ENCODE peak calls at places on chromosomes 6 and 20, in seven cellular contexts. One of them, this sample, is unnamed. For H3K27me3, the result is how much of the 10 kb centered on the place peaks cover.

GRCh38 chr6:5025911-5026819 is 22.3 kb upstream of the RPP40 start:
- DNase-seq in ascending aorta: no peak
- DNase-seq in thyroid gland: peak
- DNase-seq in lower lobe of right lung: peak
- DNase-seq in gastrocnemius medialis: peak
- DNase-seq in stomach: peak
- DNase-seq in fibroblast of lung: peak
- DNase-seq in this sample: peak

GRCh38 chr20:49832632-49833327 is 20.2 kb downstream of the SLC9A8 start:
- DNase-seq in ascending aorta: no peak
- DNase-seq in stomach: no peak
- DNase-seq in thyroid gland: no peak
- DNase-seq in lower lobe of right lung: no peak
- DNase-seq in fibroblast of lung: peak
- DNase-seq in gastrocnemius medialis: peak
- DNase-seq in this sample: no peak

GRCh38 chr20:15378151-15378550 is 1040.7 kb upstream of the FLRT3 start:
- DNase-seq in thyroid gland: no peak
- DNase-seq in gastrocnemius medialis: no peak
- DNase-seq in stomach: no peak
- DNase-seq in fibroblast of lung: no peak
- DNase-seq in ascending aorta: no peak
- DNase-seq in lower lobe of right lung: no peak
- DNase-seq in this sample: no peak

GRCh38 chr6:121823437-121823851 is 388.0 kb downstream of the GJA1 start:
- DNase-seq in gastrocnemius medialis: no peak
- DNase-seq in stomach: no peak
- DNase-seq in thyroid gland: no peak
- DNase-seq in ascending aorta: no peak
- DNase-seq in lower lobe of right lung: no peak
- DNase-seq in fibroblast of lung: peak
- DNase-seq in this sample: no peak

GRCh38 chr6:118685823-118686449 is 34.5 kb upstream of the CEP85L start:
- DNase-seq in fibroblast of lung: no peak
- DNase-seq in ascending aorta: no peak
- DNase-seq in gastrocnemius medialis: no peak
- DNase-seq in lower lobe of right lung: no peak
- DNase-seq in thyroid gland: no peak
- DNase-seq in stomach: no peak
- DNase-seq in this sample: no peak

GRCh38 chr6:128630213-128630612 is 109.8 kb upstream of the PTPRK start:
- DNase-seq in ascending aorta: no peak
- DNase-seq in lower lobe of right lung: no peak
- DNase-seq in gastrocnemius medialis: no peak
- DNase-seq in fibroblast of lung: no peak
- DNase-seq in stomach: peak
- DNase-seq in thyroid gland: no peak
- DNase-seq in this sample: peak

GRCh38 chr20:19412254-19412653 is 199.8 kb downstream of the SLC24A3 start:
- DNase-seq in lower lobe of right lung: no peak
- DNase-seq in ascending aorta: no peak
- DNase-seq in fibroblast of lung: no peak
- DNase-seq in stomach: no peak
- DNase-seq in gastrocnemius medialis: no peak
- DNase-seq in thyroid gland: no peak
- DNase-seq in this sample: no peak

GRCh38 chr6:99467509-99468106 is 42.5 kb upstream of the PNISR start:
- DNase-seq in stomach: no peak
- DNase-seq in gastrocnemius medialis: no peak
- DNase-seq in ascending aorta: no peak
- DNase-seq in fibroblast of lung: peak
- DNase-seq in thyroid gland: no peak
- DNase-seq in lower lobe of right lung: no peak
- DNase-seq in this sample: no peak

GRCh38 chr20:21643417-21643816 is 62.0 kb upstream of the PAX1 start:
- DNase-seq in thyroid gland: no peak
- DNase-seq in lower lobe of right lung: no peak
- DNase-seq in stomach: no peak
- DNase-seq in fibroblast of lung: no peak
- DNase-seq in ascending aorta: no peak
- DNase-seq in gastrocnemius medialis: no peak
- DNase-seq in this sample: no peak

GRCh38 chr6:84764332-84765049 is at the start of gene TBX18:
- DNase-seq in lower lobe of right lung: peak
- DNase-seq in gastrocnemius medialis: peak
- DNase-seq in stomach: peak
- DNase-seq in fibroblast of lung: peak
- DNase-seq in thyroid gland: peak
- DNase-seq in ascending aorta: peak
- DNase-seq in this sample: peak

GRCh38 chr6:170441316-170441715 is 111.8 kb downstream of the PSMB1 start:
- DNase-seq in lower lobe of right lung: no peak
- DNase-seq in fibroblast of lung: peak
- DNase-seq in gastrocnemius medialis: no peak
- DNase-seq in thyroid gland: no peak
- DNase-seq in stomach: no peak
- DNase-seq in ascending aorta: no peak
- DNase-seq in this sample: no peak

GRCh38 chr6:11430036-11430435 is 107.5 kb upstream of the TMEM170B start:
- DNase-seq in thyroid gland: peak
- DNase-seq in stomach: no peak
- DNase-seq in ascending aorta: no peak
- DNase-seq in fibroblast of lung: no peak
- DNase-seq in gastrocnemius medialis: no peak
- DNase-seq in lower lobe of right lung: no peak
- DNase-seq in this sample: no peak

DNA sequence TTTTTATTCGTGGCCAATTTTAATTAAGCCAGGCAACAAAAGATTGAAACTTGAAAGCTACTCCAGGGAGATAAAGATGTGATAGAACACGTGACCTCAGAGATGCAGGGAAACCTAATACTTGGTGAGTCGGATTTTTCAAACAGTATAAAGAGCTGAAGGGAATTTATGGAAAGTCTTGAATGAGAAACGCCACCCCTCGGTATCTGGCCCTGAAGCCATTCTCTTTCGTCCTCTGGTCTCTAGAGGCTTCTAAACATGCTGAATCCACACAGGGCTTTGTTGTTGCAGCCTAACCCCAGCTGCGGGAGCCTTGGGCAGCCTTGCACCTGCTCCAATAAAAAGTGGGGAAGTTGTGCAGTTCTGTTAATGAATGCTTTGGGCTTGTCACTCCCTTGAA is 8.4 kb downstream of the BMP7 start:
- DNase-seq in gastrocnemius medialis: no peak
- DNase-seq in thyroid gland: no peak
- DNase-seq in fibroblast of lung: no peak
- DNase-seq in stomach: no peak
- DNase-seq in lower lobe of right lung: no peak
- DNase-seq in ascending aorta: no peak
- DNase-seq in this sample: no peak
- H3K27me3 ChIP-seq in gastrocnemius medialis: half or more
- H3K27me3 ChIP-seq in thyroid gland: under half
- H3K27me3 ChIP-seq in fibroblast of lung: under half
- H3K27me3 ChIP-seq in stomach: half or more
- H3K27me3 ChIP-seq in lower lobe of right lung: under half
- H3K27me3 ChIP-seq in ascending aorta: under half
- H3K27me3 ChIP-seq in this sample: under half

GRCh38 chr6:25715794-25716193 is 38.7 kb upstream of the SLC17A4 start:
- DNase-seq in stomach: no peak
- DNase-seq in gastrocnemius medialis: no peak
- DNase-seq in lower lobe of right lung: no peak
- DNase-seq in ascending aorta: no peak
- DNase-seq in fibroblast of lung: no peak
- DNase-seq in thyroid gland: no peak
- DNase-seq in this sample: no peak
- H3K4me3 ChIP-seq in stomach: no peak
- H3K4me3 ChIP-seq in gastrocnemius medialis: no peak
- H3K4me3 ChIP-seq in lower lobe of right lung: no peak
- H3K4me3 ChIP-seq in ascending aorta: no peak
- H3K4me3 ChIP-seq in fibroblast of lung: no peak
- H3K4me3 ChIP-seq in thyroid gland: no peak
- H3K4me3 ChIP-seq in this sample: no peak

GRCh38 chr20:59434950-59435349 is 134.5 kb downstream of the EDN3 start:
- DNase-seq in lower lobe of right lung: no peak
- DNase-seq in stomach: no peak
- DNase-seq in gastrocnemius medialis: no peak
- DNase-seq in ascending aorta: no peak
- DNase-seq in fibroblast of lung: no peak
- DNase-seq in thyroid gland: no peak
- DNase-seq in this sample: no peak

GRCh38 chr20:59437601-59438031 is 137.2 kb downstream of the EDN3 start:
- DNase-seq in fibroblast of lung: no peak
- DNase-seq in stomach: no peak
- DNase-seq in thyroid gland: no peak
- DNase-seq in ascending aorta: no peak
- DNase-seq in gastrocnemius medialis: no peak
- DNase-seq in lower lobe of right lung: no peak
- DNase-seq in this sample: no peak

GRCh38 chr20:59438201-59438600 is 137.8 kb downstream of the EDN3 start:
- DNase-seq in fibroblast of lung: no peak
- DNase-seq in gastrocnemius medialis: no peak
- DNase-seq in thyroid gland: no peak
- DNase-seq in stomach: no peak
- DNase-seq in ascending aorta: no peak
- DNase-seq in lower lobe of right lung: no peak
- DNase-seq in this sample: no peak

GRCh38 chr20:59439243-59439642 is 138.8 kb downstream of the EDN3 start:
- DNase-seq in gastrocnemius medialis: no peak
- DNase-seq in lower lobe of right lung: no peak
- DNase-seq in thyroid gland: no peak
- DNase-seq in ascending aorta: no peak
- DNase-seq in fibroblast of lung: no peak
- DNase-seq in stomach: no peak
- DNase-seq in this sample: no peak

GRCh38 chr20:59435496-59435895 is 135.1 kb downstream of the EDN3 start:
- DNase-seq in gastrocnemius medialis: no peak
- DNase-seq in fibroblast of lung: no peak
- DNase-seq in thyroid gland: no peak
- DNase-seq in stomach: no peak
- DNase-seq in lower lobe of right lung: no peak
- DNase-seq in ascending aorta: no peak
- DNase-seq in this sample: no peak
- H3K27ac ChIP-seq in gastrocnemius medialis: no peak
- H3K27ac ChIP-seq in fibroblast of lung: no peak
- H3K27ac ChIP-seq in thyroid gland: no peak
- H3K27ac ChIP-seq in stomach: no peak
- H3K27ac ChIP-seq in lower lobe of right lung: no peak
- H3K27ac ChIP-seq in ascending aorta: no peak
- H3K27ac ChIP-seq in this sample: no peak

DNA sequence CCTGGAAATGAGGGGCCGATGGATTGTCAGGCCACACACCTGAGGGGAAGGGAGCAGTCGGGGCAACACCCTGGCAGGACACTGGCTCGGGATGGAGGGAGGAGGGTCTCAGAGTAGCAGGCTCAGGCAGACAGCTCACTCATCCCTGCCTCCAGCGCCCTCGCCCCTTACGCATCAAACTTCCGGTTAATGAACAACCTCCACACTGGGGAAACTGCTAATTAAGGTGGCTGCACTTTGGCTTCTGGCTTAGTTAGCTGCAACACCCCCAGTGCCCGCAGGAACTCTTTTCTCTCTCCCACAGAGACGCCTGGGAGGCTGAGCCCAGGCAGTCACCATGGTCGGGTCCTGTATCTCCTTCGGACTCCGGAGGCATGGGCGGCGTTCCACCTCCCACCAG is 13.4 kb upstream of the CHRNA4 start:
- DNase-seq in ascending aorta: no peak
- DNase-seq in stomach: no peak
- DNase-seq in gastrocnemius medialis: no peak
- DNase-seq in lower lobe of right lung: no peak
- DNase-seq in fibroblast of lung: no peak
- DNase-seq in thyroid gland: no peak
- DNase-seq in this sample: no peak
- H3K27me3 ChIP-seq in ascending aorta: under half
- H3K27me3 ChIP-seq in stomach: half or more
- H3K27me3 ChIP-seq in gastrocnemius medialis: under half
- H3K27me3 ChIP-seq in lower lobe of right lung: half or more
- H3K27me3 ChIP-seq in fibroblast of lung: under half
- H3K27me3 ChIP-seq in thyroid gland: under half
- H3K27me3 ChIP-seq in this sample: under half